ENCODE peak calls at places on chromosomes 7 and 10, in six cellular contexts. L, N, A, R, B and K are unnamed samples.

GRCh38 chr10:13417459-13418126 is 69.5 kb upstream of the SEPHS1 start:
- DNase-seq in R (no peak), B (no peak), L (no peak), N (no peak), A (no peak), K (no peak)

GRCh38 chr10:44060719-44061118 is 324.2 kb downstream of the CXCL12 start:
- DNase-seq in B (no peak), A (no peak), L (no peak), N (no peak), R (no peak), K (no peak)

GRCh38 chr10:20993387-20994170 is 96.5 kb upstream of the NEBL start:
- DNase-seq in L (peak; percentile 89), N (no peak), A (no peak), B (no peak), R (no peak), K (no peak)

GRCh38 chr7:77917500-77918262 is 119.1 kb downstream of the PHTF2 start:
- DNase-seq in B (no peak), L (no peak), N (no peak), R (no peak), A (no peak), K (no peak)

GRCh38 chr7:1987084-1987535 is 245.6 kb downstream of the MAD1L1 start:
- DNase-seq in B (no peak), R (no peak), L (no peak), N (no peak), A (peak; percentile 9), K (no peak)

GRCh38 chr10:61078542-61078941 is 134.6 kb upstream of the RHOBTB1 start:
- DNase-seq in A (no peak), L (no peak), R (no peak), N (no peak), B (no peak), K (no peak)

GRCh38 chr10:93406367-93407145 is 75.6 kb downstream of the MYOF start:
- DNase-seq in R (no peak), L (no peak), A (no peak), N (no peak), B (no peak), K (no peak)

GRCh38 chr7:131970602-131971001 is 414.2 kb upstream of the PODXL start:
- DNase-seq in A (no peak), L (no peak), B (no peak), N (no peak), R (no peak), K (no peak)

GRCh38 chr10:86331861-86332260 is 34.7 kb downstream of the GRID1 start:
- DNase-seq in R (no peak), B (no peak), N (no peak), L (no peak), A (peak; percentile 1), K (peak; percentile 52)

GRCh38 chr7:7178906-7179305 is 3.4 kb upstream of the C1GALT1 start:
- DNase-seq in L (peak; percentile 69), R (no peak), N (no peak), B (no peak), A (no peak), K (no peak)

GRCh38 chr7:50367570-50367969 is 63.1 kb downstream of the IKZF1 start:
- DNase-seq in B (no peak), R (no peak), N (no peak), L (no peak), A (no peak), K (no peak)

GRCh38 chr7:30524545-30524944 is 19.9 kb upstream of the GGCT start:
- DNase-seq in N (no peak), L (no peak), B (no peak), R (no peak), A (no peak), K (peak; percentile 58)

GRCh38 chr7:157484411-157485081 is 147.7 kb downstream of the DNAJB6 start:
- DNase-seq in B (no peak), R (no peak), N (no peak), A (no peak), L (no peak), K (no peak)

GRCh38 chr10:14659626-14660196 is 115.0 kb downstream of the FAM107B start:
- DNase-seq in L (no peak), N (peak; percentile 38), B (no peak), A (no peak), R (no peak), K (no peak)

GRCh38 chr10:132137111-132138072 is 49.4 kb upstream of the DPYSL4 start:
- DNase-seq in L (no peak), B (no peak), N (no peak), R (no peak), A (peak; percentile 14), K (no peak)

GRCh38 chr7:14899065-14899464 is 3.5 kb downstream of the DGKB start:
- DNase-seq in R (no peak), N (no peak), B (no peak), A (no peak), L (no peak), K (no peak)

GRCh38 chr7:29375641-29376562 is 181.3 kb downstream of the CHN2 start:
- DNase-seq in N (no peak), B (peak; percentile 19), R (no peak), L (no peak), A (no peak), K (no peak)

GRCh38 chr10:93199221-93199681 is 125.6 kb downstream of the CYP26A1 start:
- DNase-seq in B (no peak), A (no peak), N (no peak), R (no peak), L (peak; percentile 97), K (no peak)

GRCh38 chr10:4708123-4708759 is 117.8 kb upstream of the AKR1E2 start:
- DNase-seq in R (peak; percentile 49), L (no peak), N (peak; percentile 8), A (peak; percentile 47), B (no peak), K (peak; percentile 34)

GRCh38 chr7:2646336-2646679 is 14.5 kb downstream of the TTYH3 start:
- DNase-seq in L (no peak), R (no peak), B (no peak), N (no peak), A (no peak), K (no peak)

GRCh38 chr10:112962343-112962742 is 12.3 kb downstream of the TCF7L2 start:
- DNase-seq in R (no peak), B (no peak), A (no peak), L (no peak), N (no peak), K (no peak)

GRCh38 chr7:158828343-158829020 is 827 bp downstream of the ESYT2 start:
- DNase-seq in L (no peak), A (peak; percentile 69), R (peak; percentile 59), B (peak; percentile 35), N (peak; percentile 36), K (peak; percentile 32)